ENCODE peak calls at places on chromosomes 12 and 14, in nine cellular contexts. One of them, this sample, is unnamed.

GRCh38 chr14:78202976-78203375 is 32.8 kb downstream of the NRXN3 start:
- DNase-seq in A549: no peak
- DNase-seq in right lobe of liver: no peak
- DNase-seq in transverse colon: no peak
- DNase-seq in Peyer's patch: no peak
- DNase-seq in HepG2: no peak
- DNase-seq in HCT116: no peak
- DNase-seq in uterus: no peak
- DNase-seq in H1: no peak
- DNase-seq in this sample: no peak

GRCh38 chr12:45290218-45290609 is 74.3 kb downstream of the ANO6 start:
- DNase-seq in A549: peak; percentile 38
- DNase-seq in right lobe of liver: no peak
- DNase-seq in transverse colon: no peak
- DNase-seq in Peyer's patch: no peak
- DNase-seq in HepG2: no peak
- DNase-seq in HCT116: no peak
- DNase-seq in uterus: no peak
- DNase-seq in H1: no peak
- DNase-seq in this sample: no peak

GRCh38 chr12:30485230-30485890 is 210.3 kb downstream of the IPO8 start:
- DNase-seq in A549: no peak
- DNase-seq in right lobe of liver: no peak
- DNase-seq in transverse colon: no peak
- DNase-seq in Peyer's patch: no peak
- DNase-seq in HepG2: no peak
- DNase-seq in HCT116: no peak
- DNase-seq in uterus: no peak
- DNase-seq in H1: no peak
- DNase-seq in this sample: no peak

GRCh38 chr12:121139301-121139700 is 6.6 kb downstream of the P2RX7 start:
- DNase-seq in A549: no peak
- DNase-seq in right lobe of liver: no peak
- DNase-seq in transverse colon: no peak
- DNase-seq in Peyer's patch: no peak
- DNase-seq in HepG2: no peak
- DNase-seq in HCT116: no peak
- DNase-seq in uterus: no peak
- DNase-seq in H1: no peak
- DNase-seq in this sample: no peak

GRCh38 chr14:57617510-57617909 is 123.9 kb upstream of the CCDC198 start:
- DNase-seq in A549: no peak
- DNase-seq in right lobe of liver: no peak
- DNase-seq in transverse colon: no peak
- DNase-seq in Peyer's patch: no peak
- DNase-seq in HepG2: no peak
- DNase-seq in HCT116: no peak
- DNase-seq in uterus: no peak
- DNase-seq in H1: no peak
- DNase-seq in this sample: no peak

GRCh38 chr14:55893695-55894094 is 224.5 kb upstream of the PELI2 start:
- DNase-seq in A549: no peak
- DNase-seq in right lobe of liver: no peak
- DNase-seq in transverse colon: no peak
- DNase-seq in Peyer's patch: no peak
- DNase-seq in HepG2: no peak
- DNase-seq in HCT116: no peak
- DNase-seq in uterus: no peak
- DNase-seq in H1: no peak
- DNase-seq in this sample: no peak

GRCh38 chr12:121202407-121203355 is 7.2 kb upstream of the P2RX4 start:
- DNase-seq in A549: no peak
- DNase-seq in right lobe of liver: no peak
- DNase-seq in transverse colon: no peak
- DNase-seq in Peyer's patch: no peak
- DNase-seq in HepG2: no peak
- DNase-seq in HCT116: no peak
- DNase-seq in uterus: no peak
- DNase-seq in H1: no peak
- DNase-seq in this sample: no peak

GRCh38 chr12:116969615-116970575 is 59.1 kb downstream of the FBXW8 start:
- DNase-seq in A549: no peak
- DNase-seq in right lobe of liver: no peak
- DNase-seq in transverse colon: no peak
- DNase-seq in Peyer's patch: no peak
- DNase-seq in HepG2: no peak
- DNase-seq in HCT116: no peak
- DNase-seq in uterus: no peak
- DNase-seq in H1: no peak
- DNase-seq in this sample: peak; percentile 73

GRCh38 chr12:15751741-15752140 is 37.4 kb downstream of the EPS8 start:
- DNase-seq in A549: no peak
- DNase-seq in right lobe of liver: no peak
- DNase-seq in transverse colon: no peak
- DNase-seq in Peyer's patch: no peak
- DNase-seq in HepG2: no peak
- DNase-seq in HCT116: no peak
- DNase-seq in uterus: no peak
- DNase-seq in H1: no peak
- DNase-seq in this sample: no peak

GRCh38 chr14:31024577-31025334 is 693 bp upstream of the AP4S1 start:
- DNase-seq in A549: no peak
- DNase-seq in right lobe of liver: no peak
- DNase-seq in transverse colon: no peak
- DNase-seq in Peyer's patch: no peak
- DNase-seq in HepG2: no peak
- DNase-seq in HCT116: no peak
- DNase-seq in uterus: no peak
- DNase-seq in H1: no peak
- DNase-seq in this sample: no peak

GRCh38 chr12:38484821-38485220 is 168.2 kb downstream of the ALG10B start:
- DNase-seq in A549: no peak
- DNase-seq in right lobe of liver: no peak
- DNase-seq in transverse colon: no peak
- DNase-seq in Peyer's patch: no peak
- DNase-seq in HepG2: no peak
- DNase-seq in HCT116: no peak
- DNase-seq in uterus: no peak
- DNase-seq in H1: no peak
- DNase-seq in this sample: no peak

GRCh38 chr14:20501346-20501745 is 4.0 kb upstream of the RNASE10 start:
- DNase-seq in A549: peak; percentile 10
- DNase-seq in right lobe of liver: no peak
- DNase-seq in transverse colon: no peak
- DNase-seq in Peyer's patch: no peak
- DNase-seq in HepG2: no peak
- DNase-seq in HCT116: no peak
- DNase-seq in uterus: no peak
- DNase-seq in H1: no peak
- DNase-seq in this sample: no peak

GRCh38 chr14:65131176-65131765 is 29.0 kb upstream of the MAX start:
- DNase-seq in A549: peak; percentile 34
- DNase-seq in right lobe of liver: no peak
- DNase-seq in transverse colon: peak; percentile 60
- DNase-seq in Peyer's patch: no peak
- DNase-seq in HepG2: no peak
- DNase-seq in HCT116: peak; percentile 27
- DNase-seq in uterus: no peak
- DNase-seq in H1: no peak
- DNase-seq in this sample: no peak

GRCh38 chr12:132606466-132606865 is 3.9 kb downstream of the LRCOL1 start:
- DNase-seq in A549: no peak
- DNase-seq in right lobe of liver: no peak
- DNase-seq in transverse colon: no peak
- DNase-seq in Peyer's patch: no peak
- DNase-seq in HepG2: no peak
- DNase-seq in HCT116: no peak
- DNase-seq in uterus: no peak
- DNase-seq in H1: no peak
- DNase-seq in this sample: no peak

GRCh38 chr14:77053046-77053841 is 24.7 kb upstream of the IRF2BPL start:
- DNase-seq in A549: peak; percentile 65
- DNase-seq in right lobe of liver: peak; percentile 78
- DNase-seq in transverse colon: peak; percentile 73
- DNase-seq in Peyer's patch: peak; percentile 84
- DNase-seq in HepG2: peak; percentile 70
- DNase-seq in HCT116: no peak
- DNase-seq in uterus: peak; percentile 78
- DNase-seq in H1: peak; percentile 93
- DNase-seq in this sample: peak; percentile 79
- TF ChIP-seq POLR2A in A549: no peak
- TF ChIP-seq POLR2A in right lobe of liver: no peak
- TF ChIP-seq POLR2A in transverse colon: no peak
- TF ChIP-seq POLR2A in Peyer's patch: no peak
- TF ChIP-seq POLR2A in HepG2: no peak
- TF ChIP-seq POLR2A in HCT116: no peak
- TF ChIP-seq POLR2A in uterus: no peak
- TF ChIP-seq POLR2A in H1: no peak
- TF ChIP-seq POLR2A in this sample: no peak

GRCh38 chr12:46825526-46826414 is at the start of gene SLC38A4:
- DNase-seq in A549: no peak
- DNase-seq in right lobe of liver: peak; percentile 76
- DNase-seq in transverse colon: peak; percentile 72
- DNase-seq in Peyer's patch: no peak
- DNase-seq in HepG2: peak; percentile 40
- DNase-seq in HCT116: no peak
- DNase-seq in uterus: peak; percentile 26
- DNase-seq in H1: peak; percentile 79
- DNase-seq in this sample: peak; percentile 64
- H3K27ac ChIP-seq in A549: no peak within 1 kb of the TSS
- H3K27ac ChIP-seq in right lobe of liver: peak within 1 kb of the TSS; percentile 81
- H3K27ac ChIP-seq in transverse colon: peak within 1 kb of the TSS; percentile 77
- H3K27ac ChIP-seq in Peyer's patch: peak within 1 kb of the TSS; percentile 72
- H3K27ac ChIP-seq in HepG2: no peak within 1 kb of the TSS
- H3K27ac ChIP-seq in HCT116: no peak within 1 kb of the TSS
- H3K27ac ChIP-seq in uterus: no peak within 1 kb of the TSS
- H3K27ac ChIP-seq in H1: no peak within 1 kb of the TSS
- H3K27ac ChIP-seq in this sample: no peak within 1 kb of the TSS

GRCh38 chr12:113161415-113162016 is 12.0 kb downstream of the CFAP73 start:
- DNase-seq in A549: peak; percentile 85
- DNase-seq in right lobe of liver: no peak
- DNase-seq in transverse colon: no peak
- DNase-seq in Peyer's patch: no peak
- DNase-seq in HepG2: no peak
- DNase-seq in HCT116: peak; percentile 74
- DNase-seq in uterus: no peak
- DNase-seq in H1: peak; percentile 95
- DNase-seq in this sample: no peak
- TF ChIP-seq POLR2A in A549: no peak
- TF ChIP-seq POLR2A in right lobe of liver: no peak
- TF ChIP-seq POLR2A in transverse colon: no peak
- TF ChIP-seq POLR2A in Peyer's patch: no peak
- TF ChIP-seq POLR2A in HepG2: no peak
- TF ChIP-seq POLR2A in HCT116: no peak
- TF ChIP-seq POLR2A in uterus: no peak
- TF ChIP-seq POLR2A in H1: no peak
- TF ChIP-seq POLR2A in this sample: no peak

GRCh38 chr12:47556631-47557030 is 149.2 kb downstream of the RPAP3 start:
- DNase-seq in A549: no peak
- DNase-seq in right lobe of liver: no peak
- DNase-seq in transverse colon: no peak
- DNase-seq in Peyer's patch: no peak
- DNase-seq in HepG2: no peak
- DNase-seq in HCT116: no peak
- DNase-seq in uterus: no peak
- DNase-seq in H1: no peak
- DNase-seq in this sample: no peak
- H3K27ac ChIP-seq in A549: no peak overlapping the region
- H3K27ac ChIP-seq in right lobe of liver: no peak overlapping the region
- H3K27ac ChIP-seq in transverse colon: peak overlapping the region; percentile 76
- H3K27ac ChIP-seq in Peyer's patch: no peak overlapping the region
- H3K27ac ChIP-seq in HepG2: no peak overlapping the region
- H3K27ac ChIP-seq in HCT116: no peak overlapping the region
- H3K27ac ChIP-seq in uterus: no peak overlapping the region
- H3K27ac ChIP-seq in H1: no peak overlapping the region
- H3K27ac ChIP-seq in this sample: no peak overlapping the region

GRCh38 chr14:100567009-100567876 is 20.0 kb downstream of the BEGAIN start:
- DNase-seq in A549: no peak
- DNase-seq in right lobe of liver: no peak
- DNase-seq in transverse colon: no peak
- DNase-seq in Peyer's patch: no peak
- DNase-seq in HepG2: no peak
- DNase-seq in HCT116: no peak
- DNase-seq in uterus: no peak
- DNase-seq in H1: peak; percentile 61
- DNase-seq in this sample: peak; percentile 52
- TF ChIP-seq POLR2A in A549: no peak
- TF ChIP-seq POLR2A in right lobe of liver: no peak
- TF ChIP-seq POLR2A in transverse colon: no peak
- TF ChIP-seq POLR2A in Peyer's patch: no peak
- TF ChIP-seq POLR2A in HepG2: no peak
- TF ChIP-seq POLR2A in HCT116: no peak
- TF ChIP-seq POLR2A in uterus: no peak
- TF ChIP-seq POLR2A in H1: no peak
- TF ChIP-seq POLR2A in this sample: peak; percentile 6

DNA sequence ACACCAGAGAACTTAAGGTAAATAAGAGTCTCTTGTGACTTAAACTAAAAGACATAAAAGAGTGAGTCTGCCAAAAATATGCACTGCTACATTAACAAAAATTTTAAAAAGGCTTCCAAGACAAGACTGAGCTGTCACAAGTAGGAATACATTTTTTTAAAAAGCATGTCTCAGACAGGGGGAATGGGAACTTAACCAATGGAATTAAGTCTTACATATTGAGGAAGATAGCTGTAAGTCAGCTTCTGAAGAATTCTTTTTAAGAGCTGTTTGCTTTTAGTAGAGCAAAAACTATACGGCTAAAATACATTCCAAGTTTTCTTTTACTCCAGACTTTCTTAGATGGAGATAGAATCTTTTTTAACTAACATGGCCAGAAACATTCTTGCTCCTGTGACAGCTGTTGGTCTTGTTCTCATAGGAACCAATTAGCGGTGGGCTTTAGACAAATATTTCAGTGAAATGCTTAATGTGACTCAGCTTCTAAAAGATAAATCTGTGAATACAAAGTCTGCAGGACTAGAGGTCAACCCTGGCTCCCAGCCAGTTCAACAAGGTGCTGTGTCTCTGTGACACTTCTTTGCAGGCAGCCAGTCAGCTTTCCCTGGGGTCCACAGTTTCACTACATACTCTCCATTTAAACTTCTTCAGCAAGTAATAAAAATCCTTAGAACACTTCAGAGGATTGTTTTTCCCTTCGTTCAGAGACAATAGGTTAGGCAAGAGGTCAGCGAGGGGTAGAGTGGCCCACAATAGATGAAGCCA is 187.6 kb downstream of the NAV3 start:
- DNase-seq in A549: no peak
- DNase-seq in right lobe of liver: peak; percentile 55
- DNase-seq in transverse colon: no peak
- DNase-seq in Peyer's patch: no peak
- DNase-seq in HepG2: peak; percentile 3
- DNase-seq in HCT116: no peak
- DNase-seq in uterus: no peak
- DNase-seq in H1: no peak
- DNase-seq in this sample: peak; percentile 18
- H3K27ac ChIP-seq in A549: no peak overlapping the region
- H3K27ac ChIP-seq in right lobe of liver: no peak overlapping the region
- H3K27ac ChIP-seq in transverse colon: no peak overlapping the region
- H3K27ac ChIP-seq in Peyer's patch: no peak overlapping the region
- H3K27ac ChIP-seq in HepG2: no peak overlapping the region
- H3K27ac ChIP-seq in HCT116: no peak overlapping the region
- H3K27ac ChIP-seq in uterus: no peak overlapping the region
- H3K27ac ChIP-seq in H1: no peak overlapping the region
- H3K27ac ChIP-seq in this sample: no peak overlapping the region

This sample was measured in body of pancreas.